ENCODE peak calls at places on chromosomes 6 and 20, in five cellular contexts. C is CD8-positive, alpha-beta T cell; T is prostate gland; Z is fibroblast of lung; W is substantia nigra. B is an unnamed sample.

GRCh38 chr6:3723251-3723650 is 28.3 kb downstream of the PXDC1 start:
- DNase-seq in C (no peak), T (no peak), W (no peak), Z (no peak), B (no peak)

GRCh38 chr20:62147528-62147927 is 4.0 kb downstream of the SS18L1 start:
- DNase-seq in W (no peak), C (no peak), Z (no peak), T (no peak), B (no peak)

GRCh38 chr6:118912646-118913045 is 18.7 kb downstream of the ASF1A start:
- DNase-seq in Z (no peak), C (no peak), W (no peak), T (no peak), B (no peak)

GRCh38 chr6:137389150-137389664 is 105.0 kb downstream of the OLIG3 start:
- DNase-seq in W (no peak), T (no peak), Z (no peak), C (peak), B (peak)

GRCh38 chr20:44702776-44703175 is 12.4 kb upstream of the CCN5 start:
- DNase-seq in W (peak), Z (peak), T (no peak), C (no peak), B (no peak)

GRCh38 chr6:110534731-110535164 is 58.3 kb upstream of the SLC22A16 start:
- DNase-seq in W (peak), C (no peak), T (peak), Z (peak), B (no peak)

GRCh38 chr6:112833546-112834215 is 486.6 kb downstream of the RFPL4B start:
- DNase-seq in Z (peak), W (no peak), T (no peak), C (no peak), B (no peak)

GRCh38 chr6:108760158-108761050 is 87.8 kb upstream of the ARMC2 start:
- DNase-seq in T (no peak), Z (peak), C (no peak), W (no peak), B (no peak)

GRCh38 chr6:30818426-30818841 is 65.9 kb upstream of the DDR1 start:
- DNase-seq in W (no peak), C (no peak), Z (peak), T (no peak), B (no peak)

GRCh38 chr6:131730264-131730663 is 19.4 kb upstream of the CTAGE9 start:
- DNase-seq in C (no peak), T (no peak), W (no peak), Z (no peak), B (no peak)

GRCh38 chr6:39357998-39358686 is 35.6 kb upstream of the KCNK16 start:
- DNase-seq in Z (peak), T (no peak), W (no peak), C (no peak), B (no peak)

GRCh38 chr6:125570546-125570945 is 178.9 kb upstream of the HEY2 start:
- DNase-seq in T (no peak), W (no peak), C (no peak), Z (no peak), B (no peak)

GRCh38 chr20:56393653-56394052 is 1.2 kb downstream of the CSTF1 start:
- DNase-seq in W (no peak), Z (no peak), C (no peak), T (no peak), B (no peak)

GRCh38 chr6:116059713-116060571 is 749 bp downstream of the FRK start:
- DNase-seq in W (no peak), Z (peak), C (no peak), T (peak), B (no peak)

GRCh38 chr6:28809947-28810654 is 113.7 kb downstream of the TRIM27 start:
- DNase-seq in Z (no peak), C (no peak), T (no peak), W (no peak), B (no peak)

GRCh38 chr6:1631251-1631650 is 21.5 kb downstream of the FOXC1 start:
- DNase-seq in Z (no peak), W (no peak), C (no peak), T (no peak), B (no peak)

GRCh38 chr20:49595811-49596545 is 28.0 kb upstream of the PTGIS start:
- DNase-seq in T (no peak), Z (no peak), W (no peak), C (no peak), B (peak)

GRCh38 chr20:18694071-18694470 is 106.2 kb downstream of the DTD1 start:
- DNase-seq in Z (no peak), C (no peak), W (no peak), T (no peak), B (no peak)

GRCh38 chr20:10524034-10524476 is 89.0 kb downstream of the SLX4IP start:
- DNase-seq in C (no peak), Z (peak), W (no peak), T (no peak), B (no peak)
- H3K27ac ChIP-seq in C (no peak), Z (peak), W (peak), T (peak), B (no peak)

GRCh38 chr20:11180186-11180585 is 506.4 kb upstream of the JAG1 start:
- DNase-seq in T (no peak), Z (no peak), W (no peak), C (no peak), B (no peak)

GRCh38 chr20:11181964-11182363 is 508.2 kb upstream of the JAG1 start:
- DNase-seq in C (no peak), W (no peak), Z (no peak), T (no peak), B (no peak)

GRCh38 chr20:11176431-11176830 is 502.6 kb upstream of the JAG1 start:
- DNase-seq in W (no peak), C (no peak), T (no peak), Z (no peak), B (no peak)

GRCh38 chr20:11182715-11183114 is 508.9 kb upstream of the JAG1 start:
- DNase-seq in T (no peak), C (no peak), W (no peak), Z (peak), B (no peak)

DNA sequence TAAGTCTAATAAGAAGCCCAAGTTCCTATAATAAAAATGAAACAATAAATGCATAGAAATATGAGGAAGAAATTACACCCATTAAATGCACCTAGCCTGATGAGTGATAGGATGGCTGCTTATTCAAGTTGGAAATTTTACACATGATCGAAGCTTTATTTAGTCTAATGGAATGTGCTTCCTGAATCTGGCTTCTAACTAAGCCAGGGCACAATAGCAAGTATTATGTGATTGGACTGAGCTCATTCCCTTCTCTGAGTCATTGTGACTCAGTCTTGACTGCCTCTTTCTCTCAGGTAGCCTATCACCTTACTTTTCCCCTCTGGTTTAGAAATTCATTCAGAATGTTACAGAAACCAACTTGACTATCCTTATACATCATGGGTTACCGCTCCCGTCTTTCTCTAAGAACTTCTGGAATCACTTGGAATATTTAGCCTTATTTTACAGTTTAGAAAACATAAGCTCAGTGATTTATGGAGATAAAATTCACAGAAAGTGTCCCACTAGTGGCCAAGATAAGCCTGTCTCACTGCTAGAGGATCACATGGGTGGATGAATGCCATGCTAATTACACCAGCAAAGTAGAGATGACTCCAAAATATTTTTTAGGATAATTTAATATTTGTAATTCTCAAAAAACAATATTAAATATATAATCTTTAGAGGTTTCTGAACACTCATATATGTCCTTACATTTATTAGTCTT is 505.3 kb upstream of the JAG1 start:
- DNase-seq in Z (peak), T (no peak), C (no peak), W (no peak), B (no peak)
- H3K27ac ChIP-seq in Z (no peak), T (no peak), C (no peak), W (no peak), B (no peak)

DNA sequence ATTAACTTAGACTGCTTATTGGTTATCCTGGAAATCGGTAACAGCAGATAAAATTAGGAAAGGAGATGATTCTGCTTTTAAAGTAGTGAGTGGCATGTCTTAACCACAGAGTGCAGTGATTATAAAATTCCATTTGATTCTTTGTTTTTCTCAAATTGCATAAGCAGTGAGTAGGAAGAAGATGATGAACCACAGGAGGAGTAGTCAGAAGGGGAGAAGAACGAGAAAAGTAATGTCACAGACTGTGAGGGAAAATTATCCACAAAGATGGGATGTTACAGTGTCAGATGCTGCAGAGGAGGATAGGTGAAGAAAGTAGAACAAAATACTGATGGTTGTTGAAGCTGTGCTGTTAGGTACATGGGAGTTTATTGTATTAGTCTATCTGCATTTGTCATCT is 63.0 kb downstream of the ITCH start:
- DNase-seq in W (no peak), Z (no peak), C (no peak), T (no peak), B (no peak)
- H3K27ac ChIP-seq in W (no peak), Z (no peak), C (no peak), T (no peak), B (no peak)

GRCh38 chr20:15319444-15319843 is 982.0 kb upstream of the FLRT3 start:
- DNase-seq in C (no peak), W (no peak), T (no peak), Z (no peak), B (no peak)

GRCh38 chr20:15318682-15319081 is 981.3 kb upstream of the FLRT3 start:
- DNase-seq in Z (no peak), T (no peak), W (no peak), C (no peak), B (no peak)

GRCh38 chr20:15316556-15316955 is 979.1 kb upstream of the FLRT3 start:
- DNase-seq in W (no peak), T (no peak), C (no peak), Z (no peak), B (no peak)

GRCh38 chr20:15317546-15318242 is 980.3 kb upstream of the FLRT3 start:
- DNase-seq in C (no peak), W (no peak), Z (no peak), T (no peak), B (no peak)

GRCh38 chr20:15320941-15321340 is 983.5 kb upstream of the FLRT3 start:
- DNase-seq in Z (no peak), W (no peak), C (no peak), T (no peak), B (no peak)
- H3K27ac ChIP-seq in Z (no peak), W (no peak), C (no peak), T (no peak), B (no peak)

DNA sequence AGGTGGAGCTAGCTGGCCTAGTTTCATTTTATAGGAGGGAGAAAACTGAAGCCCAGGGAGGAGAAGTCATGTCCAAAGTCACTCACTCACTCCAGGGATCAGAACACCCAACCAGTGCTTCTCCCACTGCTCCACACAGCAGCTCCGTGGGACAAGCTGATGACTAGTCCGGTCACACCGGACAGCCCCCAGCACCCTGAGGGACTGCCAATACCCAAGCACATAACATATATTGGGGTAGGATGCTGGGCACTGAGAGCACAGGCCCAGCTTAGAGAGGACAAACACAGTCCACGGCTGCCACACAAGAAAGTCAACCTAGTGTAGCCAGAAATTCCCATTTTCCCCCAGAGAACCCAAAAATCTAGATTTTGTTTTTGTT is 5.7 kb downstream of the RRBP1 start:
- DNase-seq in Z (no peak), T (no peak), W (no peak), C (no peak), B (no peak)
- H3K27ac ChIP-seq in Z (peak), T (no peak), W (no peak), C (no peak), B (no peak)

B was measured in CD8-positive, alpha-beta memory T cell.